ENCODE peak calls at places on chromosomes 11 and 22, in four cellular contexts. N, C, W and K are unnamed samples.
A peak's percentile ranks its signal among the peaks of the same experiment; 100 is the strongest.

GRCh38 chr11:128903248-128904041 is 12.3 kb downstream of the KCNJ5 start:
- DNase-seq in N (no peak), C (no peak), W (peak; percentile 42), K (no peak)

GRCh38 chr11:131025020-131025419 is 108.7 kb upstream of the SNX19 start:
- DNase-seq in N (no peak), W (peak; percentile 12), C (no peak), K (no peak)

GRCh38 chr22:32142600-32142999 is 16.5 kb downstream of the C22orf42 start:
- DNase-seq in C (no peak), W (no peak), N (no peak), K (no peak)

GRCh38 chr11:76201672-76202412 is 4.5 kb downstream of the WNT11 start:
- DNase-seq in N (no peak), W (no peak), C (no peak), K (no peak)

GRCh38 chr11:60950933-60951610 is 904 bp downstream of the SLC15A3 start:
- DNase-seq in N (no peak), C (no peak), W (peak; percentile 27), K (no peak)

GRCh38 chr22:48979482-48979881 is 848.2 kb downstream of the BRD1 start:
- DNase-seq in N (no peak), W (no peak), C (no peak), K (peak; percentile 14)

GRCh38 chr11:67656278-67656922 is 5.9 kb upstream of the ACY3 start:
- DNase-seq in N (no peak), W (no peak), C (no peak), K (no peak)

GRCh38 chr11:7348432-7349298 is 97.0 kb downstream of the SYT9 start:
- DNase-seq in W (no peak), C (no peak), N (no peak), K (no peak)

GRCh38 chr11:83724704-83725114 is 438.5 kb upstream of the CCDC90B start:
- DNase-seq in N (no peak), C (no peak), W (peak; percentile 16), K (no peak)

GRCh38 chr11:1298695-1299492 is 10.5 kb downstream of the TOLLIP start:
- DNase-seq in W (no peak), N (peak; percentile 99), C (no peak), K (no peak)

GRCh38 chr11:40306938-40307548 is 1152.4 kb downstream of the LRRC4C start:
- DNase-seq in N (peak; percentile 41), C (no peak), W (peak; percentile 25), K (peak; percentile 28)

GRCh38 chr22:40665312-40665711 is 14.0 kb upstream of the MCHR1 start:
- DNase-seq in W (no peak), N (no peak), C (no peak), K (no peak)

GRCh38 chr11:11763796-11764427 is 77.9 kb upstream of the USP47 start:
- DNase-seq in W (no peak), C (no peak), N (no peak), K (no peak)

GRCh38 chr11:70716986-70717775 is 318.9 kb downstream of the CTTN start:
- DNase-seq in C (no peak), N (no peak), W (no peak), K (no peak)

GRCh38 chr11:17812286-17813187 is 78.0 kb downstream of the KCNC1 start:
- DNase-seq in W (no peak), C (no peak), N (no peak), K (no peak)

GRCh38 chr11:11332141-11332710 is 20.8 kb downstream of the CSNK2A3 start:
- DNase-seq in N (no peak), W (no peak), C (no peak), K (no peak)

GRCh38 chr11:67053896-67054850 is 2.5 kb upstream of the RHOD start:
- DNase-seq in W (peak; percentile 63), C (no peak), N (peak; percentile 100), K (peak; percentile 76)

GRCh38 chr22:38706101-38706884 is 549 bp downstream of the GTPBP1 start:
- DNase-seq in N (no peak), C (no peak), W (peak; percentile 52), K (no peak)